ENCODE peak calls at places on chromosomes 4 and X, in five cellular contexts. J is HCT116, C is H1, N is HepG2, U is SK-N-SH. E is an unnamed sample.

GRCh38 chr4:54545663-54546424 is 111.9 kb upstream of the KIT start:
- DNase-seq in C (no peak), U (no peak), N (no peak), J (no peak), E (no peak)

GRCh38 chrX:132227383-132228112 is 8.3 kb upstream of the RAP2C start:
- DNase-seq in J (no peak), N (no peak), C (no peak), U (no peak), E (no peak)

GRCh38 chr4:7960790-7961655 is 21.4 kb upstream of the AFAP1 start:
- DNase-seq in C (no peak), N (no peak), U (peak), J (no peak), E (no peak)

GRCh38 chr4:32030406-32030805 is 1310.2 kb downstream of the PCDH7 start:
- DNase-seq in J (no peak), C (no peak), U (no peak), N (no peak), E (no peak)

GRCh38 chr4:74715731-74716435 is 78.4 kb downstream of the BTC start:
- DNase-seq in U (no peak), J (no peak), C (no peak), N (no peak), E (no peak)

GRCh38 chr4:161010227-161010626 is 1153.6 kb downstream of the FSTL5 start:
- DNase-seq in U (no peak), C (no peak), N (no peak), J (no peak), E (no peak)

GRCh38 chr4:142265536-142265935 is 580.6 kb downstream of the INPP4B start:
- DNase-seq in J (peak), N (no peak), C (no peak), U (no peak), E (no peak)

GRCh38 chr4:89305712-89306437 is 1.7 kb downstream of the GPRIN3 start:
- DNase-seq in U (no peak), J (no peak), C (no peak), N (no peak), E (no peak)

GRCh38 chr4:3306465-3306864 is 13.6 kb downstream of the RGS12 start:
- DNase-seq in J (no peak), C (no peak), U (no peak), N (no peak), E (no peak)

GRCh38 chr4:104444685-104445084 is 50.0 kb downstream of the CXXC4 start:
- DNase-seq in J (no peak), N (no peak), U (no peak), C (no peak), E (no peak)

GRCh38 chr4:127580891-127581290 is 51.9 kb upstream of the INTU start:
- DNase-seq in N (no peak), C (no peak), U (no peak), J (no peak), E (no peak)

GRCh38 chr4:127224556-127224955 is 408.2 kb upstream of the INTU start:
- DNase-seq in J (no peak), N (no peak), C (no peak), U (no peak), E (no peak)

GRCh38 chrX:107449490-107450175 is at the start of gene FRMPD3:
- DNase-seq in J (no peak), U (peak), N (no peak), C (no peak), E (peak)

GRCh38 chr4:182549386-182549785 is 306.2 kb downstream of the TENM3 start:
- DNase-seq in C (no peak), J (no peak), U (no peak), N (no peak), E (no peak)

GRCh38 chrX:46327229-46328081 is 217.8 kb downstream of the ZNF674 start:
- DNase-seq in C (peak), J (peak), N (peak), U (no peak), E (peak)
- TF ChIP-seq JUND in C (no peak), J (no peak), N (no peak), U (no peak), E (no peak)

DNA sequence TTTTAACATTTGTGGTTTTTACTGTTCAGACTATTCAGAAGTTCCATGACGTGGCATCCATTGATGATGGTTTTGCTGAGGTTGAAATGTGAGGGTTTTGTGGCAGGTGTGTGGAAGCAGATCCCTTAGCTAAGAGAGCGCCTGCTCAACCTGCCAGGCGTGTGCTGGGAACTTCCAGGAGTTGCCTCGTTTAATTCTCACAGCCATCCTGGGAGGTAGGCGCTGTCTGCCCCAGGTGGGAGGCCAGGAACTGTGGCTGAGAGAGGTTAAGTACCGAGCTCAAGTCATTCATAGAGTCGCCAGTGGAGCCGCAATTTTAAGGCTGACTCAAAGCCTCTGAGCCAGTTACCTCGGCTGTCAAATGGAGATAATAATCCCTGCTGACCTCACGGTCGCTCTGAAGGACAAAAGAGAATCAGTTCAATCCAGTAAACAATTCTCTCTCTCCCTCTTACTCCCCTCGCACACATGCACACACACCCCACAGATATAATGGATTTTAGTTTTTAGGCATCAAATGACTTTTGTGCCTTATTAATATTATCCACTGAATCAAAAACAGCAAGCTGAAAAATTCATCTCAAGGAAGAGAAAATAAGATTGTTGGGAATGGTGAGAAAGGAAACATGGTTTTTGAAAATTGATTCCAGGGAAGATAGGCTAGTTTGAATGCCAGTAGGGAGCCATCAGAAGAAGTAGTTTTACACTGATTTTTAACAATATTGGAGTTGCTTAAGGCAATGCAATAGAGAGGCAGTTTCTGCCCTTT is 171.4 kb downstream of the PTTG2 start:
- DNase-seq in J (no peak), U (no peak), N (no peak), C (peak), E (no peak)
- TF ChIP-seq JUND in J (no peak), U (no peak), N (no peak), C (no peak), E (no peak)

DNA sequence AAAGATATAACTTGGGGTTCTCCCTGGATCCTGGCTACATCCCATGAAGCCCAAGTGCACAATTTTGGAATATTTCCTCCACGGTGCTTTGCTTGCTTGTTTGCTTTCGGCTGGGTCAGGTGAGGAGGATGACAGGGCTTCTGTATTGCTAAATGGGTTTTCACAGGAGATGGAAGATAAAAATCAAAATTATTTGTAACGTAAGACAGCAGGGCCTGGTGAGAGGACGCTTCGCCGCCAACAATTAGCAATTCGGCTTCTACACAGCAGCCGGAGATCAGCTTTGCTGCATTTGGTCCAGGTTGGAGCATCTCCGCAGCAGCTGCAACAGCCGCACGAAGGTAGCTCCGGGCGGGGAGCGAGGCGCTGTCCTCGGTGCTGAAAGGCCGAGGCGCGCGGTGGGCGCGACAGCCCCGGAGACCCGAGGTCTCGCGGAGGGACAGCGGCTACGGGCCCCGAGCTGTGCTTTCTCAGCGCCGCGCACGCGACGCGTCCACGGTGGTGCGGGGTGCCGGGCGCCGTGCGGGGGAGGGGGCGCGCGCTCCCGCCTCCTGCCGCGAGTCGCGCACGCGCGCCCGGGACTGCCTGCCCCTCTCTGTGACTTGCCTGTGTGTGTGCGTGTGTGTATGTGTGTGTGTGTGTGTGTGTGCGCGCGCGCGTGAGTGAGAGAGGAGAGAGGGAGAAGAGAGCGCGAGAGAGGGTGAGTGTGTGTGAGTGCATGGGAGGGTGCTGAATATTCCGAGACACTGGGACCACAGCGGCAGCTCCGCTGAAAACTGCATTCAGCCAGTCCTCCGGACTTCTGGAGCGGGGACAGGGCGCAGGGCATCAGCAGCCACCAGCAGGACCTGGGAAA is at the start of gene GRIA2:
- DNase-seq in U (peak), C (no peak), J (no peak), N (peak), E (peak)
- TF ChIP-seq JUND in U (no peak), C (no peak), J (no peak), N (peak), E (no peak)

DNA sequence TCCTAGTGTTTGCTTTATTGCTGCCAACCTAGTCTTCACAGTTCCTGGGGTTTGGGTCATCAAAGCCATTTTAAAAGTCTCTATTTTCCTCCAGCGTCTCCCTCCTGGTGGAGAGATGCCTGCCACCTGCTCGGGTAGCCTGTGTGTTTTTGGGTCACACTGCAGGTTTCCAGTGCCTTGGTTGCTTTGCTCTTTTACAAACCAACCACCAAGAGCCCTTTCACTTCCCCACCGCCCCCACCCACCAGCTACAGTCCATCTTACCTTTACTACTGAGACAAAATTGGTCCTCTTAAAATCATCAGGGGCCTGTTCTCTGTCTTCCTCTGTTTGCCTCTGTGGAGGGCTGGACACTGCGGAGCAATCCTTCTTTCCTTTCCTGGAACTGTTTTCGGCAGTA is 280.5 kb upstream of the GATB start:
- DNase-seq in U (no peak), N (no peak), J (no peak), C (no peak), E (no peak)
- TF ChIP-seq JUND in U (no peak), N (no peak), J (no peak), C (no peak), E (no peak)

DNA sequence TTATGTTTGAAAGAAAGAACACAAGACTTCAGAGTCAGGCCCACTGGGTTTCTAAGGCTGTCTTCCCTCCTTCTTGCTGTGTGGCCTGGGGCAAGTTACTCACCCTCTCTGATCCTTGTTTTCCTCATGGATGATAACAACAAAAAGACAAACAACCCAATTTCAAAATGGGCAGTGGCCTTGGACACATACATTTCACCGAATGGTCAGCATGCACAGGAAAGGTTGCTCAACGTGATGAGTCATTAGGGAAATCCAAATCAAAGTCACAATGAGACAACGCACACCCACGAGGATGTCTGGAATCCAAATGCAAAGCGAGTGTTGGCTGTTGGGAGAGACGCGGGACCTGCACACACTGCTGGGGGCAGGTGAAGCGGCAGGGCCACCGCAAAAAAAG is 50.8 kb upstream of the PPP2R2C start:
- DNase-seq in C (no peak), U (no peak), J (no peak), N (no peak), E (no peak)
- TF ChIP-seq JUND in C (no peak), U (no peak), J (no peak), N (no peak), E (no peak)

GRCh38 chr4:168765726-168766125 is 244.3 kb downstream of the CBR4 start:
- DNase-seq in U (no peak), J (no peak), C (no peak), N (no peak), E (no peak)
- TF ChIP-seq JUND in U (no peak), J (no peak), C (no peak), N (no peak), E (no peak)

GRCh38 chrX:618761-619450 is 11.7 kb upstream of the SHOX start:
- DNase-seq in N (no peak), C (no peak), U (no peak), J (no peak), E (no peak)

GRCh38 chrX:617891-618290 is 12.7 kb upstream of the SHOX start:
- DNase-seq in J (no peak), N (no peak), U (no peak), C (no peak), E (no peak)

GRCh38 chrX:619451-619811 is 11.2 kb upstream of the SHOX start:
- DNase-seq in N (no peak), U (no peak), J (no peak), C (no peak), E (no peak)

GRCh38 chrX:619812-620493 is 10.6 kb upstream of the SHOX start:
- DNase-seq in U (no peak), C (no peak), J (no peak), N (no peak), E (no peak)

DNA sequence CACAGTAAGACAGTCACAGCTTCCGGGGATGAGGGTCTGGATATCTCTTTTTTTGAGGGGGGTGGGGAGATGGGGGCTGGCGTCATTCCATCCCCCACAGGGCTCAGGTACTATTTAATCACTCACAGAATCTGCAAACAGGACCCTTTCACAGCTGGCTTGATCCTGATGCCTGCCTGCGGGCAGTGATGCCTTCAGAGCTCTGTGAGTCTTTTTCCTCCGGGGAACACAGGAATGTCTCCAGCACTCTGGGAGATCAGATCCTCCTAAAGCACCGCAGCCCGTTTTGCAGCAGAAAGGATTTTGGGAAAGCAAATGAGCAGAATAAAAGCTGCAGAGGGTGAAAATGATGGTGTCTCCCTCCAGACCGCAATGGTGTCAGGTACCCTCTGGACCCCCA is 13.2 kb upstream of the SHOX start:
- DNase-seq in J (no peak), N (no peak), C (no peak), U (no peak), E (no peak)
- TF ChIP-seq JUND in J (no peak), N (no peak), C (no peak), U (no peak), E (no peak)

E was measured in T47D.